ENCODE peak calls at places on chromosomes 2 and 18, in nine cellular contexts. T, Q, S, Y, X, K, G, C and D are unnamed samples.

GRCh38 chr18:77145364-77145901 is 12.8 kb upstream of the MBP start:
- DNase-seq in Q (no peak), T (no peak), Y (no peak), K (no peak), G (no peak), X (no peak), S (no peak), C (no peak), D (no peak)

GRCh38 chr2:28665041-28665704 is 86.5 kb upstream of the PPP1CB start:
- DNase-seq in C (no peak), Q (no peak), K (no peak), X (no peak), Y (no peak), T (no peak), G (peak; percentile 20), S (no peak), D (no peak)

GRCh38 chr2:238269741-238270140 is 18.7 kb downstream of the PER2 start:
- DNase-seq in Q (no peak), T (no peak), X (no peak), K (no peak), Y (no peak), C (no peak), G (no peak), S (no peak), D (no peak)

GRCh38 chr2:149629003-149629402 is 41.4 kb upstream of the MMADHC start:
- DNase-seq in K (no peak), Q (peak; percentile 0), S (no peak), G (no peak), T (no peak), Y (no peak), X (no peak), C (no peak), D (no peak)

GRCh38 chr2:2564300-2565085 is 233.4 kb upstream of the MYT1L start:
- DNase-seq in Q (no peak), K (no peak), G (no peak), Y (no peak), X (peak; percentile 32), T (no peak), C (no peak), S (no peak), D (no peak)

GRCh38 chr2:227862227-227862740 is 9.1 kb upstream of the DAW1 start:
- DNase-seq in T (peak; percentile 64), Q (peak; percentile 57), X (no peak), C (peak; percentile 63), G (no peak), S (peak; percentile 30), Y (peak; percentile 51), K (peak; percentile 78), D (peak; percentile 72)

GRCh38 chr2:72992734-72993102 is 75.4 kb downstream of the EMX1 start:
- DNase-seq in K (no peak), Q (no peak), X (no peak), S (no peak), G (no peak), C (no peak), Y (peak; percentile 34), T (no peak), D (no peak)

GRCh38 chr18:21735452-21736015 is 5.1 kb upstream of the MIB1 start:
- DNase-seq in C (no peak), K (no peak), X (no peak), S (peak; percentile 28), Y (peak; percentile 49), Q (peak; percentile 93), T (no peak), G (no peak), D (no peak)

GRCh38 chr2:28601612-28602011 is 105.8 kb downstream of the PLB1 start:
- DNase-seq in T (no peak), X (no peak), S (no peak), K (no peak), C (no peak), Q (no peak), G (no peak), Y (no peak), D (peak; percentile 48)

GRCh38 chr2:28610583-28611201 is 114.8 kb downstream of the PLB1 start:
- DNase-seq in X (no peak), T (peak; percentile 34), Q (no peak), Y (no peak), K (peak; percentile 50), S (no peak), G (no peak), C (peak; percentile 87), D (no peak)

GRCh38 chr2:20065885-20066602 is 14.6 kb upstream of the LAPTM4A start:
- DNase-seq in K (peak; percentile 15), X (peak; percentile 22), G (peak; percentile 66), C (peak; percentile 79), Q (peak; percentile 57), S (no peak), Y (no peak), T (no peak), D (peak; percentile 45)

GRCh38 chr18:74402806-74403433 is 54.2 kb downstream of the DIPK1C start:
- DNase-seq in Q (no peak), X (no peak), T (no peak), G (no peak), S (no peak), K (no peak), C (no peak), Y (no peak), D (no peak)

GRCh38 chr18:59013744-59014143 is 125.9 kb upstream of the SEC11C start:
- DNase-seq in S (no peak), K (no peak), T (no peak), Y (no peak), X (no peak), C (no peak), G (no peak), Q (no peak), D (no peak)

GRCh38 chr2:233459426-233459825 is 105.1 kb downstream of the DGKD start:
- DNase-seq in X (no peak), K (no peak), C (no peak), G (no peak), Q (no peak), S (no peak), T (no peak), Y (no peak), D (no peak)

GRCh38 chr2:174596994-174597346 is 634 bp downstream of the WIPF1 start:
- DNase-seq in C (no peak), G (no peak), X (no peak), Q (peak; percentile 19), T (no peak), Y (no peak), K (peak; percentile 49), S (no peak), D (no peak)

GRCh38 chr2:28713582-28714292 is 37.9 kb upstream of the PPP1CB start:
- DNase-seq in C (no peak), Q (no peak), K (no peak), G (no peak), S (no peak), Y (no peak), T (no peak), X (no peak), D (no peak)

GRCh38 chr2:4937550-4937949 is 754.6 kb upstream of the SOX11 start:
- DNase-seq in T (no peak), Q (no peak), C (no peak), G (no peak), S (no peak), K (no peak), X (no peak), Y (peak; percentile 32), D (no peak)

GRCh38 chr2:241088376-241088775 is 13.7 kb downstream of the MTERF4 start:
- DNase-seq in Q (no peak), K (peak; percentile 82), X (no peak), T (no peak), G (no peak), S (no peak), Y (no peak), C (no peak), D (no peak)

GRCh38 chr18:8675057-8675456 is 30.3 kb upstream of the MTCL1 start:
- DNase-seq in Y (no peak), S (no peak), X (no peak), Q (no peak), K (no peak), G (no peak), T (no peak), C (no peak), D (no peak)

GRCh38 chr2:216023055-216023648 is 9.8 kb upstream of the MREG start:
- DNase-seq in Y (peak; percentile 76), X (no peak), Q (peak; percentile 64), G (peak; percentile 14), S (peak; percentile 45), K (peak; percentile 75), C (peak; percentile 59), T (peak; percentile 58), D (peak; percentile 49)

GRCh38 chr18:57951110-57951796 is 92.8 kb upstream of the NEDD4L start:
- DNase-seq in C (no peak), Y (no peak), S (no peak), G (no peak), T (no peak), Q (no peak), K (peak; percentile 35), X (no peak), D (no peak)

GRCh38 chr2:54267577-54267976 is 11.5 kb upstream of the TSPYL6 start:
- DNase-seq in K (no peak), C (no peak), Y (no peak), T (no peak), G (no peak), S (no peak), Q (no peak), X (no peak), D (no peak)

GRCh38 chr18:10234912-10235439 is 219.5 kb upstream of the APCDD1 start:
- DNase-seq in X (no peak), C (no peak), G (no peak), Y (no peak), Q (no peak), T (no peak), S (no peak), K (no peak), D (no peak)

GRCh38 chr2:231160701-231161100 is 35.9 kb upstream of the HTR2B start:
- DNase-seq in X (no peak), C (no peak), K (no peak), T (no peak), Q (no peak), Y (no peak), S (no peak), G (no peak), D (no peak)

GRCh38 chr2:158753561-158754302 is 41.4 kb upstream of the DAPL1 start:
- DNase-seq in G (peak; percentile 68), K (peak; percentile 67), T (peak; percentile 64), Y (peak; percentile 63), X (peak; percentile 83), Q (peak; percentile 53), S (peak; percentile 19), C (peak; percentile 43), D (peak; percentile 89)

GRCh38 chr2:205451901-205452300 is 230.4 kb upstream of the NRP2 start:
- DNase-seq in G (no peak), S (no peak), Q (no peak), T (no peak), X (no peak), C (no peak), K (no peak), Y (no peak), D (no peak)

GRCh38 chr2:43226955-43227829 is 786 bp upstream of the ZFP36L2 start:
- DNase-seq in T (peak; percentile 83), X (peak; percentile 95), Y (peak; percentile 91), Q (peak; percentile 82), K (peak; percentile 83), S (peak; percentile 52), C (peak; percentile 87), G (peak; percentile 92), D (peak; percentile 92)

GRCh38 chr18:61822879-61823278 is 69.9 kb downstream of the RNF152 start:
- DNase-seq in C (no peak), K (no peak), Y (no peak), Q (no peak), G (no peak), T (no peak), S (no peak), X (no peak), D (no peak)

GRCh38 chr2:238097988-238098853 is 1.9 kb upstream of the ESPNL start:
- DNase-seq in C (peak; percentile 46), Q (peak; percentile 72), S (no peak), T (peak; percentile 89), X (no peak), Y (peak; percentile 97), K (peak; percentile 97), G (no peak), D (peak; percentile 16)

GRCh38 chr2:70627499-70627898 is 73.9 kb upstream of the TGFA start:
- DNase-seq in T (no peak), Y (no peak), G (no peak), S (no peak), K (no peak), C (peak; percentile 48), X (no peak), Q (peak; percentile 20), D (no peak)

GRCh38 chr2:168635065-168635577 is 167.3 kb upstream of the NOSTRIN start:
- DNase-seq in C (no peak), S (no peak), Q (no peak), Y (no peak), K (no peak), T (no peak), G (peak; percentile 9), X (peak; percentile 24), D (peak; percentile 56)